ENCODE peak calls at places on chromosomes 1 and 21, in eight cellular contexts. One of them, this sample, is unnamed.

GRCh38 chr1:164891615-164892014 is 332.6 kb downstream of the PBX1 start:
- DNase-seq in brain microvascular endothelial cell: no peak
- DNase-seq in GM13977: no peak
- DNase-seq in dorsolateral prefrontal cortex: no peak
- DNase-seq in omental fat pad: no peak
- DNase-seq in fibroblast of lung: no peak
- DNase-seq in CD4-positive, alpha-beta T cell: no peak
- DNase-seq in fibroblast of the aortic adventitia: no peak
- DNase-seq in this sample: no peak

GRCh38 chr1:88327391-88328267 is 356.4 kb upstream of the PKN2 start:
- DNase-seq in brain microvascular endothelial cell: peak; percentile 57
- DNase-seq in GM13977: no peak
- DNase-seq in dorsolateral prefrontal cortex: no peak
- DNase-seq in omental fat pad: no peak
- DNase-seq in fibroblast of lung: peak; percentile 95
- DNase-seq in CD4-positive, alpha-beta T cell: no peak
- DNase-seq in fibroblast of the aortic adventitia: peak; percentile 82
- DNase-seq in this sample: no peak

GRCh38 chr1:204072951-204073836 is at the start of gene SOX13:
- DNase-seq in brain microvascular endothelial cell: peak; percentile 79
- DNase-seq in GM13977: peak; percentile 56
- DNase-seq in dorsolateral prefrontal cortex: peak; percentile 85
- DNase-seq in omental fat pad: no peak
- DNase-seq in fibroblast of lung: peak; percentile 88
- DNase-seq in CD4-positive, alpha-beta T cell: no peak
- DNase-seq in fibroblast of the aortic adventitia: peak; percentile 90
- DNase-seq in this sample: peak; percentile 92

GRCh38 chr1:98232678-98233077 is 311.8 kb upstream of the DPYD start:
- DNase-seq in brain microvascular endothelial cell: no peak
- DNase-seq in GM13977: no peak
- DNase-seq in dorsolateral prefrontal cortex: no peak
- DNase-seq in omental fat pad: no peak
- DNase-seq in fibroblast of lung: no peak
- DNase-seq in CD4-positive, alpha-beta T cell: no peak
- DNase-seq in fibroblast of the aortic adventitia: no peak
- DNase-seq in this sample: no peak

GRCh38 chr1:185864889-185865288 is 130.7 kb downstream of the HMCN1 start:
- DNase-seq in brain microvascular endothelial cell: peak; percentile 98
- DNase-seq in GM13977: no peak
- DNase-seq in dorsolateral prefrontal cortex: no peak
- DNase-seq in omental fat pad: no peak
- DNase-seq in fibroblast of lung: peak; percentile 98
- DNase-seq in CD4-positive, alpha-beta T cell: no peak
- DNase-seq in fibroblast of the aortic adventitia: peak; percentile 100
- DNase-seq in this sample: no peak

GRCh38 chr1:208799186-208799585 is 555.0 kb upstream of the PLXNA2 start:
- DNase-seq in brain microvascular endothelial cell: no peak
- DNase-seq in GM13977: no peak
- DNase-seq in dorsolateral prefrontal cortex: no peak
- DNase-seq in omental fat pad: no peak
- DNase-seq in fibroblast of lung: no peak
- DNase-seq in CD4-positive, alpha-beta T cell: no peak
- DNase-seq in fibroblast of the aortic adventitia: no peak
- DNase-seq in this sample: no peak

GRCh38 chr1:230791986-230792564 is 44.9 kb downstream of the CAPN9 start:
- DNase-seq in brain microvascular endothelial cell: no peak
- DNase-seq in GM13977: no peak
- DNase-seq in dorsolateral prefrontal cortex: no peak
- DNase-seq in omental fat pad: no peak
- DNase-seq in fibroblast of lung: no peak
- DNase-seq in CD4-positive, alpha-beta T cell: no peak
- DNase-seq in fibroblast of the aortic adventitia: no peak
- DNase-seq in this sample: no peak

GRCh38 chr1:116329524-116330341 is 43.3 kb upstream of the ATP1A1 start:
- DNase-seq in brain microvascular endothelial cell: no peak
- DNase-seq in GM13977: no peak
- DNase-seq in dorsolateral prefrontal cortex: peak; percentile 79
- DNase-seq in omental fat pad: no peak
- DNase-seq in fibroblast of lung: no peak
- DNase-seq in CD4-positive, alpha-beta T cell: no peak
- DNase-seq in fibroblast of the aortic adventitia: no peak
- DNase-seq in this sample: no peak

GRCh38 chr1:68116643-68117235 is 66.3 kb upstream of the DIRAS3 start:
- DNase-seq in brain microvascular endothelial cell: peak; percentile 35
- DNase-seq in GM13977: peak; percentile 28
- DNase-seq in dorsolateral prefrontal cortex: peak; percentile 58
- DNase-seq in omental fat pad: peak; percentile 45
- DNase-seq in fibroblast of lung: peak; percentile 48
- DNase-seq in CD4-positive, alpha-beta T cell: peak; percentile 36
- DNase-seq in fibroblast of the aortic adventitia: peak; percentile 73
- DNase-seq in this sample: peak; percentile 52

GRCh38 chr1:16248603-16249534 is 11.9 kb upstream of the CPLANE2 start:
- DNase-seq in brain microvascular endothelial cell: peak; percentile 64
- DNase-seq in GM13977: peak; percentile 71
- DNase-seq in dorsolateral prefrontal cortex: peak; percentile 80
- DNase-seq in omental fat pad: peak; percentile 44
- DNase-seq in fibroblast of lung: peak; percentile 85
- DNase-seq in CD4-positive, alpha-beta T cell: no peak
- DNase-seq in fibroblast of the aortic adventitia: peak; percentile 96
- DNase-seq in this sample: peak; percentile 83

GRCh38 chr1:246632584-246633168 is 66.4 kb downstream of the CNST start:
- DNase-seq in brain microvascular endothelial cell: peak; percentile 29
- DNase-seq in GM13977: no peak
- DNase-seq in dorsolateral prefrontal cortex: no peak
- DNase-seq in omental fat pad: no peak
- DNase-seq in fibroblast of lung: peak; percentile 97
- DNase-seq in CD4-positive, alpha-beta T cell: no peak
- DNase-seq in fibroblast of the aortic adventitia: peak; percentile 79
- DNase-seq in this sample: no peak

GRCh38 chr1:170927955-170928850 is 7.1 kb upstream of the MROH9 start:
- DNase-seq in brain microvascular endothelial cell: peak; percentile 29
- DNase-seq in GM13977: no peak
- DNase-seq in dorsolateral prefrontal cortex: no peak
- DNase-seq in omental fat pad: no peak
- DNase-seq in fibroblast of lung: peak; percentile 7
- DNase-seq in CD4-positive, alpha-beta T cell: no peak
- DNase-seq in fibroblast of the aortic adventitia: peak; percentile 56
- DNase-seq in this sample: no peak

GRCh38 chr21:39660596-39660995 is 47.9 kb downstream of the B3GALT5 start:
- DNase-seq in brain microvascular endothelial cell: peak; percentile 72
- DNase-seq in GM13977: no peak
- DNase-seq in dorsolateral prefrontal cortex: no peak
- DNase-seq in omental fat pad: no peak
- DNase-seq in fibroblast of lung: peak; percentile 92
- DNase-seq in CD4-positive, alpha-beta T cell: no peak
- DNase-seq in fibroblast of the aortic adventitia: peak; percentile 63
- DNase-seq in this sample: peak; percentile 66

GRCh38 chr1:178354816-178355215 is 141.9 kb downstream of the CLEC20A start:
- DNase-seq in brain microvascular endothelial cell: no peak
- DNase-seq in GM13977: no peak
- DNase-seq in dorsolateral prefrontal cortex: no peak
- DNase-seq in omental fat pad: no peak
- DNase-seq in fibroblast of lung: peak; percentile 46
- DNase-seq in CD4-positive, alpha-beta T cell: no peak
- DNase-seq in fibroblast of the aortic adventitia: peak; percentile 34
- DNase-seq in this sample: no peak

GRCh38 chr1:153565529-153566374 is at the start of gene S100A2:
- DNase-seq in brain microvascular endothelial cell: peak; percentile 77
- DNase-seq in GM13977: peak; percentile 65
- DNase-seq in dorsolateral prefrontal cortex: no peak
- DNase-seq in omental fat pad: peak; percentile 64
- DNase-seq in fibroblast of lung: peak; percentile 96
- DNase-seq in CD4-positive, alpha-beta T cell: peak; percentile 45
- DNase-seq in fibroblast of the aortic adventitia: peak; percentile 92
- DNase-seq in this sample: peak; percentile 55

GRCh38 chr1:81811757-81812371 is 11.1 kb downstream of the ADGRL2 start:
- DNase-seq in brain microvascular endothelial cell: no peak
- DNase-seq in GM13977: no peak
- DNase-seq in dorsolateral prefrontal cortex: no peak
- DNase-seq in omental fat pad: no peak
- DNase-seq in fibroblast of lung: peak; percentile 6
- DNase-seq in CD4-positive, alpha-beta T cell: no peak
- DNase-seq in fibroblast of the aortic adventitia: peak; percentile 48
- DNase-seq in this sample: no peak
- TF ChIP-seq CTCF in brain microvascular endothelial cell: no peak
- TF ChIP-seq CTCF in GM13977: peak; percentile 7
- TF ChIP-seq CTCF in dorsolateral prefrontal cortex: peak; percentile 16
- TF ChIP-seq CTCF in omental fat pad: no peak
- TF ChIP-seq CTCF in fibroblast of lung: no peak
- TF ChIP-seq CTCF in CD4-positive, alpha-beta T cell: no peak
- TF ChIP-seq CTCF in fibroblast of the aortic adventitia: peak; percentile 47
- TF ChIP-seq CTCF in this sample: no peak

DNA sequence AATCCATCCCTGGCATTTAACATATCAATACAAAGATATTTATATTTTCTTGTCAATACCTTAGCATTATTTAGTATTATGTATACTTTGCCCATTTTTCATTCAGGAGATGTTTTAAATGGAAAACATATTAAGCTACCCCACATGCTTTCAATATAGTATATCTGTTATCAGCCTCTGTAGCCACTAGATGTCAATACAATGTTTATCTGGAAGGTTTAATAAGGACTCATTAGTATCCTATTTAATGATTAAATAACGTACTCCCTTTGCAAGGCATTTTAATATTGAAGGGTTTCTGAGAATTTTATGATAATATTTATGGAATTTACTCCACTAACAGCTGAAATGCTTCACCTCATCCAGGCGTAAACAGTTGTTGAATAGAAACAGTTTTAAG is 329.5 kb upstream of the ADGRL2 start:
- DNase-seq in brain microvascular endothelial cell: no peak
- DNase-seq in GM13977: no peak
- DNase-seq in dorsolateral prefrontal cortex: no peak
- DNase-seq in omental fat pad: no peak
- DNase-seq in fibroblast of lung: no peak
- DNase-seq in CD4-positive, alpha-beta T cell: no peak
- DNase-seq in fibroblast of the aortic adventitia: no peak
- DNase-seq in this sample: no peak
- TF ChIP-seq CTCF in brain microvascular endothelial cell: no peak
- TF ChIP-seq CTCF in GM13977: no peak
- TF ChIP-seq CTCF in dorsolateral prefrontal cortex: no peak
- TF ChIP-seq CTCF in omental fat pad: no peak
- TF ChIP-seq CTCF in fibroblast of lung: no peak
- TF ChIP-seq CTCF in CD4-positive, alpha-beta T cell: no peak
- TF ChIP-seq CTCF in fibroblast of the aortic adventitia: no peak
- TF ChIP-seq CTCF in this sample: no peak

GRCh38 chr1:26556041-26556440 is 26.5 kb downstream of the RPS6KA1 start:
- DNase-seq in brain microvascular endothelial cell: no peak
- DNase-seq in GM13977: no peak
- DNase-seq in dorsolateral prefrontal cortex: no peak
- DNase-seq in omental fat pad: no peak
- DNase-seq in fibroblast of lung: no peak
- DNase-seq in CD4-positive, alpha-beta T cell: no peak
- DNase-seq in fibroblast of the aortic adventitia: no peak
- DNase-seq in this sample: no peak

GRCh38 chr1:26554781-26555180 is 25.2 kb downstream of the RPS6KA1 start:
- DNase-seq in brain microvascular endothelial cell: no peak
- DNase-seq in GM13977: no peak
- DNase-seq in dorsolateral prefrontal cortex: no peak
- DNase-seq in omental fat pad: no peak
- DNase-seq in fibroblast of lung: no peak
- DNase-seq in CD4-positive, alpha-beta T cell: no peak
- DNase-seq in fibroblast of the aortic adventitia: no peak
- DNase-seq in this sample: no peak

GRCh38 chr1:26553942-26554682 is 24.6 kb downstream of the RPS6KA1 start:
- DNase-seq in brain microvascular endothelial cell: no peak
- DNase-seq in GM13977: no peak
- DNase-seq in dorsolateral prefrontal cortex: no peak
- DNase-seq in omental fat pad: no peak
- DNase-seq in fibroblast of lung: no peak
- DNase-seq in CD4-positive, alpha-beta T cell: no peak
- DNase-seq in fibroblast of the aortic adventitia: no peak
- DNase-seq in this sample: no peak

GRCh38 chr1:26557078-26557477 is 27.5 kb downstream of the RPS6KA1 start:
- DNase-seq in brain microvascular endothelial cell: no peak
- DNase-seq in GM13977: no peak
- DNase-seq in dorsolateral prefrontal cortex: no peak
- DNase-seq in omental fat pad: no peak
- DNase-seq in fibroblast of lung: no peak
- DNase-seq in CD4-positive, alpha-beta T cell: no peak
- DNase-seq in fibroblast of the aortic adventitia: no peak
- DNase-seq in this sample: no peak

GRCh38 chr1:26555550-26555981 is 26.0 kb downstream of the RPS6KA1 start:
- DNase-seq in brain microvascular endothelial cell: no peak
- DNase-seq in GM13977: no peak
- DNase-seq in dorsolateral prefrontal cortex: peak; percentile 97
- DNase-seq in omental fat pad: no peak
- DNase-seq in fibroblast of lung: no peak
- DNase-seq in CD4-positive, alpha-beta T cell: no peak
- DNase-seq in fibroblast of the aortic adventitia: no peak
- DNase-seq in this sample: no peak
- TF ChIP-seq CTCF in brain microvascular endothelial cell: no peak
- TF ChIP-seq CTCF in GM13977: no peak
- TF ChIP-seq CTCF in dorsolateral prefrontal cortex: no peak
- TF ChIP-seq CTCF in omental fat pad: no peak
- TF ChIP-seq CTCF in fibroblast of lung: no peak
- TF ChIP-seq CTCF in CD4-positive, alpha-beta T cell: no peak
- TF ChIP-seq CTCF in fibroblast of the aortic adventitia: no peak
- TF ChIP-seq CTCF in this sample: no peak

GRCh38 chr1:32247983-32248889 is 1.2 kb downstream of the FAM167B start:
- DNase-seq in brain microvascular endothelial cell: peak; percentile 63
- DNase-seq in GM13977: peak; percentile 86
- DNase-seq in dorsolateral prefrontal cortex: peak; percentile 35
- DNase-seq in omental fat pad: peak; percentile 95
- DNase-seq in fibroblast of lung: peak; percentile 52
- DNase-seq in CD4-positive, alpha-beta T cell: peak; percentile 76
- DNase-seq in fibroblast of the aortic adventitia: peak; percentile 66
- DNase-seq in this sample: peak; percentile 92
- TF ChIP-seq CTCF in brain microvascular endothelial cell: peak; percentile 81
- TF ChIP-seq CTCF in GM13977: peak; percentile 98
- TF ChIP-seq CTCF in dorsolateral prefrontal cortex: peak; percentile 52
- TF ChIP-seq CTCF in omental fat pad: no peak
- TF ChIP-seq CTCF in fibroblast of lung: peak; percentile 71
- TF ChIP-seq CTCF in CD4-positive, alpha-beta T cell: peak; percentile 92
- TF ChIP-seq CTCF in fibroblast of the aortic adventitia: peak; percentile 83
- TF ChIP-seq CTCF in this sample: peak; percentile 82

GRCh38 chr21:25735221-25735894 is 586 bp downstream of the GABPA start:
- DNase-seq in brain microvascular endothelial cell: peak; percentile 85
- DNase-seq in GM13977: peak; percentile 80
- DNase-seq in dorsolateral prefrontal cortex: peak; percentile 90
- DNase-seq in omental fat pad: peak; percentile 62
- DNase-seq in fibroblast of lung: peak; percentile 90
- DNase-seq in CD4-positive, alpha-beta T cell: peak; percentile 88
- DNase-seq in fibroblast of the aortic adventitia: peak; percentile 70
- DNase-seq in this sample: peak; percentile 93
- TF ChIP-seq CTCF in brain microvascular endothelial cell: no peak
- TF ChIP-seq CTCF in GM13977: peak; percentile 8
- TF ChIP-seq CTCF in dorsolateral prefrontal cortex: peak; percentile 6
- TF ChIP-seq CTCF in omental fat pad: no peak
- TF ChIP-seq CTCF in fibroblast of lung: peak; percentile 24
- TF ChIP-seq CTCF in CD4-positive, alpha-beta T cell: no peak
- TF ChIP-seq CTCF in fibroblast of the aortic adventitia: peak; percentile 40
- TF ChIP-seq CTCF in this sample: peak; percentile 37

GRCh38 chr1:64396817-64397216 is 73.1 kb upstream of the CACHD1 start:
- DNase-seq in brain microvascular endothelial cell: no peak
- DNase-seq in GM13977: no peak
- DNase-seq in dorsolateral prefrontal cortex: no peak
- DNase-seq in omental fat pad: no peak
- DNase-seq in fibroblast of lung: no peak
- DNase-seq in CD4-positive, alpha-beta T cell: no peak
- DNase-seq in fibroblast of the aortic adventitia: no peak
- DNase-seq in this sample: no peak
- TF ChIP-seq CTCF in brain microvascular endothelial cell: peak; percentile 21
- TF ChIP-seq CTCF in GM13977: no peak
- TF ChIP-seq CTCF in dorsolateral prefrontal cortex: no peak
- TF ChIP-seq CTCF in omental fat pad: no peak
- TF ChIP-seq CTCF in fibroblast of lung: no peak
- TF ChIP-seq CTCF in CD4-positive, alpha-beta T cell: no peak
- TF ChIP-seq CTCF in fibroblast of the aortic adventitia: no peak
- TF ChIP-seq CTCF in this sample: no peak

This sample was measured in transverse colon.